ENCODE peak calls at places on chromosomes 4 and X, in eight cellular contexts. B, Z, W, S, Q, N, D and V are unnamed samples.

GRCh38 chr4:169774466-169775445 is 17.0 kb upstream of the HPF1 start:
- DNase-seq in W (no peak), B (no peak), S (peak), Q (no peak), D (peak), Z (no peak), N (peak), V (no peak)

GRCh38 chr4:142534994-142535393 is 311.1 kb downstream of the INPP4B start:
- DNase-seq in N (no peak), W (no peak), B (no peak), Z (no peak), S (no peak), Q (no peak), D (no peak), V (no peak)

GRCh38 chrX:34956915-34957314 is 14.3 kb downstream of the FAM47B start:
- DNase-seq in S (no peak), N (no peak), W (no peak), Z (no peak), Q (no peak), D (peak), B (no peak), V (peak)

GRCh38 chrX:109344666-109345065 is 137.2 kb downstream of the GUCY2F start:
- DNase-seq in B (no peak), Z (no peak), W (no peak), S (no peak), Q (no peak), D (peak), N (no peak), V (no peak)

GRCh38 chr4:186400676-186401075 is 134.7 kb downstream of the F11 start:
- DNase-seq in N (no peak), B (no peak), Z (no peak), Q (no peak), S (no peak), D (no peak), W (no peak), V (no peak)

GRCh38 chr4:627751-628150 is 2.4 kb downstream of the PDE6B start:
- DNase-seq in N (no peak), Z (no peak), S (no peak), W (no peak), Q (peak), B (no peak), D (no peak), V (no peak)

GRCh38 chr4:7424553-7425111 is 10.1 kb downstream of the PSAPL1 start:
- DNase-seq in W (peak), S (no peak), Q (peak), Z (no peak), B (no peak), D (no peak), N (no peak), V (no peak)

GRCh38 chr4:95107635-95108034 is 349.9 kb downstream of the BMPR1B start:
- DNase-seq in S (no peak), N (no peak), D (peak), W (peak), Q (no peak), Z (peak), B (peak), V (no peak)

GRCh38 chr4:94454405-94454804 is 2.7 kb downstream of the PDLIM5 start:
- DNase-seq in D (peak), S (no peak), W (no peak), Z (no peak), N (no peak), B (no peak), Q (no peak), V (no peak)

GRCh38 chr4:72006576-72006975 is 25.2 kb upstream of the NPFFR2 start:
- DNase-seq in Z (no peak), W (no peak), N (no peak), D (peak), Q (no peak), S (no peak), B (no peak), V (peak)

GRCh38 chrX:20519826-20520225 is 253.1 kb upstream of the RPS6KA3 start:
- DNase-seq in W (no peak), S (no peak), D (no peak), Q (no peak), Z (no peak), B (no peak), N (no peak), V (no peak)

GRCh38 chr4:64767547-64767946 is 358.3 kb upstream of the TECRL start:
- DNase-seq in S (no peak), Z (no peak), Q (no peak), W (no peak), N (no peak), B (no peak), D (no peak), V (no peak)

GRCh38 chrX:100819534-100819836 is 706 bp upstream of the CSTF2 start:
- DNase-seq in D (no peak), W (no peak), B (no peak), Z (no peak), Q (no peak), S (peak), N (no peak), V (no peak)

GRCh38 chrX:100817340-100817739 is 2.9 kb upstream of the CSTF2 start:
- DNase-seq in N (no peak), D (no peak), Q (no peak), Z (no peak), W (no peak), S (no peak), B (no peak), V (no peak)

GRCh38 chrX:100819837-100820666 is at the start of gene CSTF2:
- DNase-seq in B (peak), W (peak), D (peak), S (peak), N (peak), Z (peak), Q (peak), V (peak)
- TF ChIP-seq CTCF in B (no peak), W (no peak), D (peak), S (no peak), N (no peak), Z (peak), Q (no peak), V (no peak)

DNA sequence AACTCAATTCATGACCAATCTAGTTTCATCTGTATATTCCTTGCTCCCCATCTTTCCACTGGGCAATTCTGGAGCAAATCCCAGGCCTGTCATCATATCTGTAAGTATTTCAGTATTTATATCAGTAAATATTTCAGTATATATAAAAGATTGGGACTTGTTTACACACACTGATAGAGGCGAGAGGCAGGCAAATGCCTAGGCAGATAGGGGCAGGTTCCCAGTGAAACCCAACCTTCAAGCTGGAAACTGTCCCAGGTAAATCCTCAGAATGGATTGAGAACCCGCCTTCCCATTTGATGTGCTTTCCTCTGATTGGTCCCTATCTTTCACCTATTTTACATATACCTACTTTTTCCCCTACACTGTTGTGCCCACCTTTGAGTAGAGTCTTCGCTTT is 23.8 kb upstream of the TBC1D1 start:
- DNase-seq in N (no peak), W (peak), B (no peak), D (no peak), Q (no peak), S (no peak), Z (no peak), V (no peak)
- H3K4me3 ChIP-seq in N (no peak), W (no peak), B (no peak), D (no peak), Q (no peak), S (no peak), Z (no peak), V (no peak)

DNA sequence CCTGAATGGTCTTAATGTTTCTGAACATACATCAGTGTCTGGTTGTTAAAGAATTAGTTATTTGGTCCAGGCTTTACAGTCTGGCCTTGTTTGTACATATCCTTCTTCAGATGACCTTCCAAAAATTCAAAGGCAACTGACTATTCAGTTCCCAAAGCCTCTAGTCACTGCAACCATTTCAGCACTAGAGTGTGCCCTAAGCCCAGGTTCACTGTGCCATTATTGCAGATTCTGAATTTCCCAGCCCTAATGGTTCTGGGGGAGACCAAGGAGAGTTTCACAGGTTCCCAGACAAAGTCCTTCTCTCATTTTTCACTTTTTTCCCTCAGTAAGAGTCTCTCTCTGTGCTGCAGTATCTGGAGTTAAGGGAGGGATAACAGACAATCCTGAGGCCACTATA is 235.8 kb downstream of the TRAM1L1 start:
- DNase-seq in Q (no peak), N (no peak), D (no peak), W (no peak), B (no peak), S (peak), Z (no peak), V (no peak)
- TF ChIP-seq CTCF in Q (no peak), N (no peak), D (no peak), W (no peak), B (no peak), S (peak), Z (no peak), V (no peak)

GRCh38 chr4:118282692-118283091 is 70.1 kb downstream of the PRSS12 start:
- DNase-seq in D (no peak), N (no peak), B (no peak), Z (no peak), W (no peak), S (no peak), Q (no peak), V (no peak)
- H3K4me3 ChIP-seq in D (no peak), N (no peak), B (no peak), Z (no peak), W (no peak), S (no peak), Q (no peak), V (no peak)

GRCh38 chr4:56650259-56651070 is 30.6 kb downstream of the HOPX start:
- DNase-seq in D (no peak), W (no peak), N (no peak), Q (no peak), S (peak), Z (no peak), B (no peak), V (no peak)
- TF ChIP-seq CTCF in D (no peak), W (no peak), N (peak), Q (no peak), S (peak), Z (no peak), B (no peak), V (peak)